ENCODE peak calls at places on chromosomes 13 and 19, in five cellular contexts. K, E, J, B and U are unnamed samples.

GRCh38 chr13:40470665-40471064 is 195.8 kb downstream of the FOXO1 start:
- DNase-seq in K (no peak), E (no peak), J (no peak), B (no peak), U (no peak)

GRCh38 chr13:67643656-67644055 is 413.5 kb upstream of the PCDH9 start:
- DNase-seq in K (no peak), E (no peak), J (no peak), B (no peak), U (no peak)

GRCh38 chr19:17266589-17266974 is 661 bp upstream of the BABAM1 start:
- DNase-seq in K (no peak), E (no peak), J (no peak), B (no peak), U (no peak)

GRCh38 chr19:403221-404036 is 5.5 kb downstream of the C2CD4C start:
- DNase-seq in K (no peak), E (no peak), J (no peak), B (no peak), U (no peak)

GRCh38 chr13:75038315-75038881 is 443.6 kb downstream of the TBC1D4 start:
- DNase-seq in K (no peak), E (no peak), J (no peak), B (no peak), U (no peak)

GRCh38 chr13:57629391-57629804 is 2.1 kb upstream of the PCDH17 start:
- DNase-seq in K (peak), E (no peak), J (no peak), B (no peak), U (no peak)

GRCh38 chr19:33299061-33299665 is 3.2 kb downstream of the CEBPA start:
- DNase-seq in K (no peak), E (no peak), J (no peak), B (no peak), U (no peak)

GRCh38 chr19:46574533-46574932 is 26.6 kb upstream of the CALM3 start:
- DNase-seq in K (peak), E (no peak), J (no peak), B (no peak), U (no peak)

GRCh38 chr19:38564981-38565685 is 52.6 kb downstream of the MAP4K1 start:
- DNase-seq in K (no peak), E (no peak), J (peak), B (no peak), U (no peak)

GRCh38 chr13:29081036-29081435 is 260.9 kb downstream of the MTUS2 start:
- DNase-seq in K (peak), E (no peak), J (peak), B (no peak), U (no peak)

GRCh38 chr13:95641291-95641811 is 3.2 kb downstream of the DZIP1 start:
- DNase-seq in K (no peak), E (no peak), J (no peak), B (no peak), U (no peak)

GRCh38 chr13:52447815-52448552 is 2.5 kb downstream of the VPS36 start:
- DNase-seq in K (peak), E (no peak), J (no peak), B (no peak), U (no peak)

GRCh38 chr13:100158569-100158968 is 69.7 kb downstream of the PCCA start:
- DNase-seq in K (no peak), E (no peak), J (no peak), B (no peak), U (no peak)

GRCh38 chr13:44128522-44128921 is 245.1 kb upstream of the SERP2 start:
- DNase-seq in K (no peak), E (no peak), J (no peak), B (no peak), U (no peak)

GRCh38 chr13:23505007-23505406 is 65.2 kb upstream of the TNFRSF19 start:
- DNase-seq in K (no peak), E (no peak), J (no peak), B (no peak), U (no peak)

GRCh38 chr19:28296506-28296905 is 916.4 kb downstream of the UQCRFS1 start:
- DNase-seq in K (peak), E (no peak), J (no peak), B (no peak), U (no peak)

GRCh38 chr13:98866882-98867281 is 111.0 kb downstream of the DOCK9 start:
- DNase-seq in K (no peak), E (no peak), J (no peak), B (no peak), U (no peak)

GRCh38 chr13:98873377-98874028 is 104.4 kb downstream of the DOCK9 start:
- DNase-seq in K (no peak), E (no peak), J (no peak), B (no peak), U (no peak)

GRCh38 chr13:98871727-98872126 is 106.1 kb downstream of the DOCK9 start:
- DNase-seq in K (no peak), E (no peak), J (no peak), B (no peak), U (no peak)

GRCh38 chr13:98868932-98869331 is 108.9 kb downstream of the DOCK9 start:
- DNase-seq in K (no peak), E (no peak), J (no peak), B (no peak), U (no peak)

DNA sequence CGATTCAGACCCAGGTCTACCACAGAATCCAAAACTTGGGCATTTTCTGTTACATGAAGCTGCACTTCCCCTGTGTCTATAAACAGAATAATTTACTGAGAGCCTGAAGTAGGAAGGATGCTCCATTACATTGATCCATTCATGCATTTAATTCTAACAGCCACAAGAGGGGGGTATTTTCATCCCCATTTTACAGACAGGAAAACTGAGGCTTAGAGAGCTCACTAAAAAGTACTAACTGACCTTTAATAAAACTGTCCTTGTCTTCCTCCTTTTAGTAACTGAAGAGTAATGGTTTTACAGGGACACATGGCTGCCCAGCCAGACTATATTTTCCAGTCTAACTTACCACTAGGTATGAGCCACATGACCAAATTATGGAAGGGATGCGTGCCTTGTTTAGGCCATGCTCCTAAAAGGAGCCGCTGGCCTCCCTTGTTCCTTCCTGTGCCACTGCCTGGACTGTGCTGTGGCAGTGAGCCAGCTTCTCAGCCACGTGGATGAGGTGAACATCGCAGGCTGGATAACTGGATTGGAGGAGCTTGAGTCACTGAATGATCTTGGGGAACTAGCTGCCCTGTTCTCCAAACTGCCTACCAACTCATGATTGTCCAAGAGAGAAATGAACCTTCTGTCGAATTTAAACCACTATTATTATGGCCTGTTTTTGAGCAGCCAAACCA is 108.3 kb downstream of the DOCK9 start:
- DNase-seq in K (no peak), E (no peak), J (peak), B (no peak), U (no peak)
- TF ChIP-seq CTCF in K (peak), E (peak), J (peak), B (peak), U (peak)

GRCh38 chr13:30353601-30354000 is 46.2 kb upstream of the KATNAL1 start:
- DNase-seq in K (no peak), E (no peak), J (no peak), B (no peak), U (no peak)

GRCh38 chr13:30354481-30355404 is 47.4 kb upstream of the KATNAL1 start:
- DNase-seq in K (no peak), E (no peak), J (no peak), B (no peak), U (no peak)

GRCh38 chr13:30355839-30356238 is 48.5 kb upstream of the KATNAL1 start:
- DNase-seq in K (no peak), E (no peak), J (no peak), B (no peak), U (no peak)

GRCh38 chr13:30353060-30353459 is 45.7 kb upstream of the KATNAL1 start:
- DNase-seq in K (no peak), E (no peak), J (no peak), B (no peak), U (no peak)

GRCh38 chr13:30355405-30355741 is 48.0 kb upstream of the KATNAL1 start:
- DNase-seq in K (no peak), E (peak), J (peak), B (no peak), U (no peak)
- TF ChIP-seq CTCF in K (no peak), E (peak), J (peak), B (peak), U (peak)

GRCh38 chr19:7799640-7800355 is 30.2 kb upstream of the EVI5L start:
- DNase-seq in K (peak), E (peak), J (peak), B (peak), U (no peak)
- TF ChIP-seq CTCF in K (peak), E (peak), J (peak), B (peak), U (peak)

GRCh38 chr19:35379992-35380391 is 9.1 kb downstream of the GPR42 start:
- DNase-seq in K (no peak), E (no peak), J (no peak), B (no peak), U (peak)

GRCh38 chr19:35381318-35381717 is 10.4 kb downstream of the GPR42 start:
- DNase-seq in K (no peak), E (no peak), J (no peak), B (no peak), U (no peak)

GRCh38 chr19:35381926-35382325 is 11.1 kb downstream of the GPR42 start:
- DNase-seq in K (no peak), E (no peak), J (no peak), B (no peak), U (no peak)

GRCh38 chr19:35378356-35378755 is 7.5 kb downstream of the GPR42 start:
- DNase-seq in K (no peak), E (no peak), J (no peak), B (no peak), U (no peak)

GRCh38 chr19:35380450-35381124 is 9.7 kb downstream of the GPR42 start:
- DNase-seq in K (no peak), E (no peak), J (no peak), B (no peak), U (peak)
- TF ChIP-seq CTCF in K (no peak), E (no peak), J (no peak), B (no peak), U (no peak)

DNA sequence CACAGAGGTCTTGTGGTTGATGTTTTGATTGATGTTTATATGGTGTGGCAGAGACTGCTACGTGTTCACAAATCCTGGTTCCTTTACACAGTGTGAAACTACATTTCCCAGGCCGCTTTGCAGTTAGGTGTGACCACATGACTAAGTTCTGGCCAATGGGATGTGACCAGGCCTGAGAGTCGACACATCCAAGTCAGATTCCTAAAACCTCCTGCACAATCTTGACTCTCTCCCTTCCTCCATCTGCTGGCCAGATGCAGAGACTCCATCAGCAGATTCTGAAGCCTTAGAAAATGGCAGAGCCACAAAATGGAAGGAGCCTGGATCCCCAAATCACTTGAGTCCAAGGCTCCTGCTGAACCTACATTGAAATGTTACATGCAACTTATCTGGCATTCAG is 12.6 kb downstream of the CD37 start:
- DNase-seq in K (peak), E (no peak), J (no peak), B (no peak), U (no peak)
- TF ChIP-seq CTCF in K (peak), E (no peak), J (no peak), B (peak), U (peak)

GRCh38 chr19:10829967-10830366 is 6.0 kb downstream of the TMED1 start:
- DNase-seq in K (no peak), E (no peak), J (no peak), B (no peak), U (no peak)

GRCh38 chr19:10830941-10831779 is 4.9 kb downstream of the TMED1 start:
- DNase-seq in K (no peak), E (no peak), J (no peak), B (no peak), U (no peak)

GRCh38 chr19:10826846-10827245 is 9.2 kb downstream of the TMED1 start:
- DNase-seq in K (no peak), E (no peak), J (no peak), B (no peak), U (no peak)

GRCh38 chr19:10830370-10830769 is 5.6 kb downstream of the TMED1 start:
- DNase-seq in K (no peak), E (no peak), J (no peak), B (no peak), U (no peak)

GRCh38 chr19:10828981-10829821 is 6.8 kb downstream of the TMED1 start:
- DNase-seq in K (no peak), E (no peak), J (no peak), B (no peak), U (no peak)
- TF ChIP-seq CTCF in K (peak), E (no peak), J (no peak), B (peak), U (no peak)